ENCODE peak calls at places on chromosomes 4 and X, in six cellular contexts. V, G, U, S, E and F are unnamed samples.

GRCh38 chrX:40176979-40177430 is 79.2 kb upstream of the BCOR start:
- DNase-seq in G (no peak), E (peak; percentile 69), V (no peak), S (no peak), U (peak; percentile 47), F (no peak)

GRCh38 chr4:109915385-109916002 is 2.8 kb downstream of the EGF start:
- DNase-seq in E (peak; percentile 46), S (no peak), G (peak; percentile 17), V (no peak), U (no peak), F (no peak)

GRCh38 chr4:68451246-68452211 is 4.3 kb downstream of the TMPRSS11E start:
- DNase-seq in U (no peak), G (peak; percentile 84), S (no peak), E (no peak), V (no peak), F (no peak)

GRCh38 chr4:184280591-184281071 is 63.0 kb upstream of the ENPP6 start:
- DNase-seq in E (no peak), V (no peak), U (no peak), S (no peak), G (no peak), F (no peak)

GRCh38 chr4:186554485-186554884 is 882 bp downstream of the MTNR1A start:
- DNase-seq in V (no peak), S (no peak), G (peak; percentile 60), E (no peak), U (peak; percentile 72), F (no peak)

GRCh38 chrX:136662104-136662503 is 14.1 kb downstream of the CD40LG start:
- DNase-seq in S (no peak), U (no peak), G (no peak), E (no peak), V (no peak), F (no peak)

GRCh38 chr4:102815981-102816380 is 11.4 kb downstream of the UBE2D3 start:
- DNase-seq in G (peak; percentile 86), V (peak; percentile 76), S (no peak), E (no peak), U (no peak), F (no peak)

GRCh38 chr4:25862411-25863346 is at the start of gene SEL1L3:
- DNase-seq in S (no peak), U (peak; percentile 75), E (peak; percentile 54), G (peak; percentile 44), V (no peak), F (no peak)

GRCh38 chrX:113973706-113974105 is 610.2 kb upstream of the HTR2C start:
- DNase-seq in U (no peak), E (no peak), V (no peak), G (no peak), S (no peak), F (no peak)

GRCh38 chr4:174631901-174632758 is 109.8 kb upstream of the HPGD start:
- DNase-seq in S (no peak), U (peak; percentile 61), V (no peak), G (peak; percentile 65), E (no peak), F (no peak)

GRCh38 chr4:20639346-20639745 is 60.9 kb upstream of the PACRGL start:
- DNase-seq in S (no peak), G (no peak), V (no peak), E (no peak), U (no peak), F (no peak)

GRCh38 chr4:87235020-87235671 is 14.7 kb upstream of the KLHL8 start:
- DNase-seq in S (no peak), U (no peak), V (no peak), G (peak; percentile 56), E (no peak), F (no peak)

GRCh38 chr4:153773236-153773690 is 13.4 kb upstream of the RNF175 start:
- DNase-seq in G (no peak), U (peak; percentile 58), V (no peak), S (no peak), E (no peak), F (no peak)
- TF ChIP-seq CTCF in G (no peak), U (peak; percentile 45), V (peak; percentile 15), S (no peak), E (no peak), F (no peak)

DNA sequence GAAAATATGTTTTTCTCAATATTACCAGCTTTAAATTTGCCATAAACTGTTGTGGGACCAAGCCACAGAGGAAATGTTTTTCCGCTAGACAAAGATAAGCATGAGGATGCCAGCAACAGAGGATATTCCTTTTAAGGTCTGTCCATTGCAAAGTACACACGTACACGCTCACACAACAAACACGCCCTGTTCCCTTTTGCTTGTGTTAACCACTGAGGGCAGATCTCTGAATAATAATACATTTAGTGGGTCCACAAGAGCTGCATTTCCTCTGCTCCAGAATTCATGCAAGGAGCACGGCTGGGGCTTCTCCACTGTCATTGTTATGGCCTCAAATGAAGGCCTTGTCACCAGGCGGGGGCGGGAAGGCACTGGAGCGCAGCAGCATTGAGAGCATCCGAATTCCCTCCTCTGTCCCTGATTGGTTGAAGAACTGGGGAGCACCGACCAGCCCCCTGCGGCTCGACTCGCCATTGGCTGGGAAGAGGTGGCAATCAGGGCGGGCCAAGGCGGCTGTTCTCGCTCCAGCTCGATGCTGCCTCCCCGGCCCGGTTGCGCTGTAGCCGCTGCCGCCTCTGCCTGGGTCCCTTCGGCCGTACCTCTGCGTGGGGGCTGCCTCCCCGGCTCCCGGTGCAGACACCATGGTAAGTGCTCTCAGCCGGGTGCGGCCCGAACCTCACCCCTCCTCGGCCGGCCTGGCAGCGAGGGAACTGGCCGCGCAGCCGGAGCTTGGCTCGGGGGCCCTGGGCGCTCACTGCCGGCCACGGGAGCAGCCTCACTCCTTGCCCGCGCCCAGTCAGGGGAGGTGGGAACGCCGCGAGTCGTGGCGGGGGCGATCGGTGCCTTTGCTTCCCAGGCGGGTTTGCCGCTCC is at the start of gene GUCY1B1:
- DNase-seq in S (peak; percentile 91), G (peak; percentile 95), E (peak; percentile 94), U (peak; percentile 93), V (peak; percentile 55), F (peak; percentile 64)
- TF ChIP-seq CTCF in S (peak; percentile 42), G (peak; percentile 37), E (peak; percentile 33), U (peak; percentile 43), V (peak; percentile 55), F (no peak)

GRCh38 chr4:8688908-8689445 is 96.4 kb downstream of the CPZ start:
- DNase-seq in U (no peak), E (no peak), V (no peak), G (no peak), S (peak; percentile 7), F (no peak)

GRCh38 chr4:8687083-8687482 is 94.5 kb downstream of the CPZ start:
- DNase-seq in U (no peak), V (no peak), E (no peak), S (no peak), G (no peak), F (no peak)

GRCh38 chr4:8689741-8690140 is 97.2 kb downstream of the CPZ start:
- DNase-seq in E (no peak), G (no peak), S (peak; percentile 7), V (no peak), U (no peak), F (no peak)

GRCh38 chr4:8690216-8690786 is 97.7 kb downstream of the CPZ start:
- DNase-seq in E (no peak), S (peak; percentile 2), G (no peak), V (no peak), U (no peak), F (no peak)

DNA sequence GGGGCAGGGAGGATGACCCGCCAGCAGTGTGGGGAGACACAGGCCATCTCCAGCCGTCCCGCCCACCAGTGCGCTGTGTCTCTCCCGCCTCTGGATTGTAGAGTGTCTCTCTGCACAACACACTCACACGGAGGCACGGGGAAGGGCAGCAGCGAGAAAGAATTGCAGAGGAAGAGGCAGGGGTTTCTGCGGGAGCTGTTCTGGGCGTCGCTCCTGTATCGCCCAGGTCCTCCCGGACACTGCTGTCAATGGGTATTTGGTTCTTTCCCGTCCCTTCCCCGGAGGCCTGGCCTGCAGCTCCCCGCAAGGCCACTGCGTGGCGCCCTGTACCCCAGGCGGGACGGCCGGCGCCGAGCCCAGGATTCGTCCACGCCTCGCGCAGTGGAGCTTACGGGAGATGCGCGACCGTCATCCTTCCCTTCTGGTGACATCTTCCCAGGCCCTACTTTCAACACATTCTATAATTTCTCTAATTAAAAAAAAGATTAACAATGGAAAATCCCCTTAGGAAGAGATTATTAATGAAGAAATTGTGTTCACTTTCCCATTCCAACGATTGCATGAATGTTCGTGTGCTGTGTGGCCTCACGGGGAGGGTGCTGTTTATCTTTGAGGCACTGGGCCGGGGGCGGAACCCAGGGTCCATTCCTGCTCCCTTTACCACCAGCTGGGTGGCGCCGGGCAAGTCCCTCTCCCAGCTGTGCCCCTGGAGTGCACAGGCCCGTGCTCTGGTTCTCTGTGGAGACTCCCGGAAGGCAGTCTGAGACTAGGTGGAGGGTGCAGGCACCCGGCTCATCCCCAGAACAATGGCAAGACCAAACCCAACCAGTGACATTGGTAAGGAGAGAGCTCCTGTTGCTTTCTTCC is 95.7 kb downstream of the CPZ start:
- DNase-seq in S (no peak), U (peak; percentile 88), V (no peak), G (no peak), E (no peak), F (no peak)
- TF ChIP-seq CTCF in S (no peak), U (peak; percentile 94), V (peak; percentile 71), G (no peak), E (peak; percentile 9), F (no peak)

GRCh38 chrX:107677909-107678308 is 49.6 kb downstream of the PRPS1 start:
- DNase-seq in V (no peak), U (no peak), S (peak; percentile 47), G (no peak), E (no peak), F (no peak)

GRCh38 chrX:107676559-107677378 is 48.5 kb downstream of the PRPS1 start:
- DNase-seq in S (peak; percentile 90), G (peak; percentile 89), U (no peak), E (peak; percentile 93), V (peak; percentile 59), F (no peak)

GRCh38 chrX:107678957-107679740 is 50.8 kb downstream of the PRPS1 start:
- DNase-seq in U (no peak), S (peak; percentile 92), V (no peak), E (peak; percentile 89), G (peak; percentile 64), F (no peak)

GRCh38 chrX:107675823-107676555 is 47.7 kb downstream of the PRPS1 start:
- DNase-seq in S (peak; percentile 64), G (peak; percentile 46), E (peak; percentile 62), U (no peak), V (no peak), F (no peak)

DNA sequence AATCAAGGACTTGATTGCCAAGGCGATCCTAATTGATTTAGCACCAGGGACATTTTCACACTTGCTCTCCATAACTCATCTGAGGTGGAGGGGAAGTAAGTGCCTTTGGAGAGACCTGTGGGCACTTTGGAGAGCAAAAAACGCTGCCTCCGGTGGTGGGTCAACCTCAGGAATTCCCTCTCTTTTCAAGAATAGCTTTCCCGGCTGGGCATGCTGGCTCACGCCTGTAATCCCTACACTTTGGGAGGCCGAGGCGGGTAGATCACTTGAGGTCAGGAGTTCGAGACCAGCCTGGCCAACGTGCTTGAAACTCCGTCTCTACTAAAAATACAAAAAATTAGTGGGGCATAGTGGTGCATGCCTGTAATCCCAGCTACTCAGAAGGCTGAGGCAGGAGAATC is 49.2 kb downstream of the PRPS1 start:
- DNase-seq in E (no peak), V (no peak), G (peak; percentile 18), S (no peak), U (peak; percentile 42), F (no peak)
- TF ChIP-seq CTCF in E (no peak), V (no peak), G (no peak), S (no peak), U (peak; percentile 19), F (no peak)

GRCh38 chrX:51496501-51497291 is at the start of gene NUDT11:
- DNase-seq in V (no peak), G (peak; percentile 82), U (peak; percentile 89), S (peak; percentile 44), E (peak; percentile 57), F (no peak)

GRCh38 chrX:51494409-51494808 is 2.0 kb downstream of the NUDT11 start:
- DNase-seq in U (no peak), S (no peak), V (no peak), G (no peak), E (no peak), F (no peak)
- TF ChIP-seq CTCF in U (peak; percentile 37), S (no peak), V (peak; percentile 33), G (no peak), E (no peak), F (no peak)